ENCODE peak calls at places on chromosomes 7 and 10, in nine cellular contexts. One of them, this sample, is unnamed. For H3K27me3, the result is how much of the 10 kb centered on the place peaks cover.

GRCh38 chr7:48042216-48042615 is 6.9 kb downstream of the C7orf57 start:
- DNase-seq in heart left ventricle: no peak
- DNase-seq in hepatocyte: no peak
- DNase-seq in SJSA1: peak
- DNase-seq in cardiac muscle cell: no peak
- DNase-seq in mesendoderm: no peak
- DNase-seq in mesenchymal stem cell: peak
- DNase-seq in dorsolateral prefrontal cortex: no peak
- DNase-seq in neuronal stem cell: no peak
- DNase-seq in this sample: no peak

GRCh38 chr7:29281782-29282541 is 87.4 kb downstream of the CHN2 start:
- DNase-seq in heart left ventricle: peak
- DNase-seq in hepatocyte: peak
- DNase-seq in SJSA1: no peak
- DNase-seq in cardiac muscle cell: peak
- DNase-seq in mesendoderm: no peak
- DNase-seq in mesenchymal stem cell: peak
- DNase-seq in dorsolateral prefrontal cortex: peak
- DNase-seq in neuronal stem cell: no peak
- DNase-seq in this sample: peak

GRCh38 chr10:110358869-110359629 is 54.3 kb upstream of the SMNDC1 start:
- DNase-seq in heart left ventricle: no peak
- DNase-seq in hepatocyte: no peak
- DNase-seq in SJSA1: no peak
- DNase-seq in cardiac muscle cell: peak
- DNase-seq in mesendoderm: peak
- DNase-seq in mesenchymal stem cell: no peak
- DNase-seq in dorsolateral prefrontal cortex: no peak
- DNase-seq in neuronal stem cell: no peak
- DNase-seq in this sample: no peak

GRCh38 chr10:116752563-116752962 is 10.2 kb upstream of the HSPA12A start:
- DNase-seq in heart left ventricle: no peak
- DNase-seq in hepatocyte: no peak
- DNase-seq in SJSA1: no peak
- DNase-seq in cardiac muscle cell: no peak
- DNase-seq in mesendoderm: no peak
- DNase-seq in mesenchymal stem cell: no peak
- DNase-seq in dorsolateral prefrontal cortex: no peak
- DNase-seq in neuronal stem cell: no peak
- DNase-seq in this sample: no peak

GRCh38 chr10:19658622-19659233 is 157.5 kb upstream of the PLXDC2 start:
- DNase-seq in heart left ventricle: peak
- DNase-seq in hepatocyte: no peak
- DNase-seq in SJSA1: no peak
- DNase-seq in cardiac muscle cell: no peak
- DNase-seq in mesendoderm: no peak
- DNase-seq in mesenchymal stem cell: no peak
- DNase-seq in dorsolateral prefrontal cortex: no peak
- DNase-seq in neuronal stem cell: no peak
- DNase-seq in this sample: no peak

GRCh38 chr7:46208635-46209525 is 287.8 kb upstream of the IGFBP3 start:
- DNase-seq in heart left ventricle: peak
- DNase-seq in hepatocyte: no peak
- DNase-seq in SJSA1: no peak
- DNase-seq in cardiac muscle cell: no peak
- DNase-seq in mesendoderm: no peak
- DNase-seq in mesenchymal stem cell: no peak
- DNase-seq in dorsolateral prefrontal cortex: no peak
- DNase-seq in neuronal stem cell: no peak
- DNase-seq in this sample: no peak

GRCh38 chr10:1661416-1661815 is 75.9 kb downstream of the ADARB2 start:
- DNase-seq in heart left ventricle: no peak
- DNase-seq in hepatocyte: no peak
- DNase-seq in SJSA1: no peak
- DNase-seq in cardiac muscle cell: no peak
- DNase-seq in mesendoderm: no peak
- DNase-seq in mesenchymal stem cell: no peak
- DNase-seq in dorsolateral prefrontal cortex: no peak
- DNase-seq in neuronal stem cell: no peak
- DNase-seq in this sample: no peak

GRCh38 chr7:106768324-106768751 is 96.7 kb upstream of the PIK3CG start:
- DNase-seq in heart left ventricle: no peak
- DNase-seq in hepatocyte: no peak
- DNase-seq in SJSA1: peak
- DNase-seq in cardiac muscle cell: no peak
- DNase-seq in mesendoderm: peak
- DNase-seq in mesenchymal stem cell: no peak
- DNase-seq in dorsolateral prefrontal cortex: no peak
- DNase-seq in neuronal stem cell: no peak
- DNase-seq in this sample: no peak

GRCh38 chr10:1706711-1707110 is 30.6 kb downstream of the ADARB2 start:
- DNase-seq in heart left ventricle: no peak
- DNase-seq in hepatocyte: no peak
- DNase-seq in SJSA1: no peak
- DNase-seq in cardiac muscle cell: no peak
- DNase-seq in mesendoderm: no peak
- DNase-seq in mesenchymal stem cell: no peak
- DNase-seq in dorsolateral prefrontal cortex: no peak
- DNase-seq in neuronal stem cell: no peak
- DNase-seq in this sample: no peak

GRCh38 chr7:22127835-22128527 is 182.3 kb upstream of the CDCA7L start:
- DNase-seq in heart left ventricle: no peak
- DNase-seq in hepatocyte: no peak
- DNase-seq in SJSA1: no peak
- DNase-seq in cardiac muscle cell: no peak
- DNase-seq in mesendoderm: no peak
- DNase-seq in mesenchymal stem cell: no peak
- DNase-seq in dorsolateral prefrontal cortex: no peak
- DNase-seq in neuronal stem cell: no peak
- DNase-seq in this sample: no peak

GRCh38 chr7:26624431-26624830 is 240.0 kb downstream of the SKAP2 start:
- DNase-seq in heart left ventricle: no peak
- DNase-seq in hepatocyte: no peak
- DNase-seq in SJSA1: no peak
- DNase-seq in cardiac muscle cell: no peak
- DNase-seq in mesendoderm: no peak
- DNase-seq in mesenchymal stem cell: no peak
- DNase-seq in dorsolateral prefrontal cortex: no peak
- DNase-seq in neuronal stem cell: no peak
- DNase-seq in this sample: no peak

GRCh38 chr10:73095479-73096021 is 1.1 kb downstream of the P4HA1 start:
- DNase-seq in heart left ventricle: peak
- DNase-seq in hepatocyte: peak
- DNase-seq in SJSA1: peak
- DNase-seq in cardiac muscle cell: peak
- DNase-seq in mesendoderm: peak
- DNase-seq in mesenchymal stem cell: peak
- DNase-seq in dorsolateral prefrontal cortex: no peak
- DNase-seq in neuronal stem cell: peak
- DNase-seq in this sample: peak

GRCh38 chr7:727104-727805 is at the start of gene PRKAR1B:
- DNase-seq in heart left ventricle: no peak
- DNase-seq in hepatocyte: peak
- DNase-seq in SJSA1: no peak
- DNase-seq in cardiac muscle cell: no peak
- DNase-seq in mesendoderm: no peak
- DNase-seq in mesenchymal stem cell: no peak
- DNase-seq in dorsolateral prefrontal cortex: no peak
- DNase-seq in neuronal stem cell: no peak
- DNase-seq in this sample: no peak

GRCh38 chr10:89355373-89355772 is 22.5 kb upstream of the IFIT1B start:
- DNase-seq in heart left ventricle: no peak
- DNase-seq in hepatocyte: no peak
- DNase-seq in SJSA1: no peak
- DNase-seq in cardiac muscle cell: no peak
- DNase-seq in mesendoderm: no peak
- DNase-seq in mesenchymal stem cell: peak
- DNase-seq in dorsolateral prefrontal cortex: no peak
- DNase-seq in neuronal stem cell: no peak
- DNase-seq in this sample: no peak

GRCh38 chr7:98922392-98923107 is 44.2 kb downstream of the TRRAP start:
- DNase-seq in heart left ventricle: no peak
- DNase-seq in hepatocyte: peak
- DNase-seq in SJSA1: no peak
- DNase-seq in cardiac muscle cell: no peak
- DNase-seq in mesendoderm: no peak
- DNase-seq in mesenchymal stem cell: peak
- DNase-seq in dorsolateral prefrontal cortex: peak
- DNase-seq in neuronal stem cell: no peak
- DNase-seq in this sample: no peak

DNA sequence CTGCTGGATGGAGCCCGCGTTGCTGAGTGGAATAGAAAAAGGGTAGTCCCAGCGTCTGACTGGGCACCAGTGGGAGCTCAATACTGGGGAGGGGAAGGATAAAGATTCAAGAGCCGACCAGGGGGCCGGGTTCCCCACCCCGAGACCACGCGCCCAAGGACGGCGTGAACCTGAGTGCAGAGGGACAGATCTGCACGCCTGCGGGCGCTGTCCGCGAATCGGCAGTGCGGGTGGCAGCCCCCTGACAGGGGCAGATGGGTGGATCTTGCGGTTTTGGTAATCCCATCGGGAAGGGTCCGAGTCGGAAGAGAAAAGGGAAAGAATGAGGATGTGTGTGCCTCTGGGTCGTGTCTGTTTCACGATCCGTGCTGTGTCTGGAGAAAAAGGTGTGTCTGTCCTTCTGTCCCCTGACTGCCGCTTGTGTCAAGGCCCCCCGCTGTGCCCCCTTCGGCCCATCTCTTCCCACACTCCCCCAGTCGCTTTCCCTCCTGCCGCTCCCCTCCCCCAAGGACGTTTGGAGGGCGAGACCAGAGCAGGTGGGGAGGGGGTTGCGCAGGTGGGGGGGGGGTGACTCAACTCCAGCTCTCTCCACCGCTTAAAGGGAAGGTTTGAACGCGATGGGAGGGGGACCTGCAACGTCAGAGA is 711 bp upstream of the VGF start:
- DNase-seq in heart left ventricle: no peak
- DNase-seq in hepatocyte: no peak
- DNase-seq in SJSA1: no peak
- DNase-seq in cardiac muscle cell: no peak
- DNase-seq in mesendoderm: peak
- DNase-seq in mesenchymal stem cell: no peak
- DNase-seq in dorsolateral prefrontal cortex: no peak
- DNase-seq in neuronal stem cell: no peak
- DNase-seq in this sample: no peak
- H3K27me3 ChIP-seq in heart left ventricle: half or more
- H3K27me3 ChIP-seq in hepatocyte: half or more
- H3K27me3 ChIP-seq in SJSA1: half or more
- H3K27me3 ChIP-seq in cardiac muscle cell: half or more
- H3K27me3 ChIP-seq in mesendoderm: under half
- H3K27me3 ChIP-seq in mesenchymal stem cell: half or more
- H3K27me3 ChIP-seq in dorsolateral prefrontal cortex: half or more
- H3K27me3 ChIP-seq in neuronal stem cell: under half
- H3K27me3 ChIP-seq in this sample: half or more

GRCh38 chr10:79910836-79911235 is 38.1 kb downstream of the SFTPD start:
- DNase-seq in heart left ventricle: no peak
- DNase-seq in hepatocyte: no peak
- DNase-seq in SJSA1: no peak
- DNase-seq in cardiac muscle cell: no peak
- DNase-seq in mesendoderm: no peak
- DNase-seq in mesenchymal stem cell: no peak
- DNase-seq in dorsolateral prefrontal cortex: no peak
- DNase-seq in neuronal stem cell: no peak
- DNase-seq in this sample: no peak

GRCh38 chr10:79904671-79905321 is 44.1 kb downstream of the SFTPD start:
- DNase-seq in heart left ventricle: peak
- DNase-seq in hepatocyte: peak
- DNase-seq in SJSA1: peak
- DNase-seq in cardiac muscle cell: peak
- DNase-seq in mesendoderm: peak
- DNase-seq in mesenchymal stem cell: peak
- DNase-seq in dorsolateral prefrontal cortex: peak
- DNase-seq in neuronal stem cell: peak
- DNase-seq in this sample: peak

GRCh38 chr10:79905322-79906314 is 43.3 kb downstream of the SFTPD start:
- DNase-seq in heart left ventricle: no peak
- DNase-seq in hepatocyte: peak
- DNase-seq in SJSA1: peak
- DNase-seq in cardiac muscle cell: peak
- DNase-seq in mesendoderm: peak
- DNase-seq in mesenchymal stem cell: peak
- DNase-seq in dorsolateral prefrontal cortex: no peak
- DNase-seq in neuronal stem cell: no peak
- DNase-seq in this sample: no peak

DNA sequence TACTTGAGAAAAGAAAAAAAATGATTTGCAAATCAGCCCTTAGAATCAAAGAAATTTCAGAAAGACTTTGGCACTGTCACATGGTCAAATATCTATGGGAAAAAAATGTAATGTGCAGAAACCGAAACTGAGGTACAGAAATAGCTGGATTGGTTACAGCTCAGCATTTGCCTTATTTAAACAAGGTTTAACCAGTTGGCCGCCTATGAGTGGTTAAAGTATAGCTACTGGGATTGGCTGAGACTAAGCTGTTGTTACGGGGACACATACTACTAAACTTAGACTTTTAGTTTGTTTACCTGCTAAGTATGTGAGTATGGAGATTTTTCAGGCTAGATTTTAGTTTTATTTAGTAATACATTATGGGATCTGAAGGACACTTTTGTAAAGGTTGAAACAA is 38.6 kb downstream of the SFTPD start:
- DNase-seq in heart left ventricle: no peak
- DNase-seq in hepatocyte: no peak
- DNase-seq in SJSA1: no peak
- DNase-seq in cardiac muscle cell: no peak
- DNase-seq in mesendoderm: no peak
- DNase-seq in mesenchymal stem cell: no peak
- DNase-seq in dorsolateral prefrontal cortex: no peak
- DNase-seq in neuronal stem cell: no peak
- DNase-seq in this sample: no peak
- H3K4me3 ChIP-seq in heart left ventricle: peak
- H3K4me3 ChIP-seq in hepatocyte: no peak
- H3K4me3 ChIP-seq in SJSA1: no peak
- H3K4me3 ChIP-seq in cardiac muscle cell: no peak
- H3K4me3 ChIP-seq in mesendoderm: no peak
- H3K4me3 ChIP-seq in mesenchymal stem cell: no peak
- H3K4me3 ChIP-seq in dorsolateral prefrontal cortex: no peak
- H3K4me3 ChIP-seq in neuronal stem cell: no peak
- H3K4me3 ChIP-seq in this sample: no peak

GRCh38 chr7:44257213-44257612 is 56.4 kb downstream of the YKT6 start:
- DNase-seq in heart left ventricle: no peak
- DNase-seq in hepatocyte: no peak
- DNase-seq in SJSA1: no peak
- DNase-seq in cardiac muscle cell: no peak
- DNase-seq in mesendoderm: no peak
- DNase-seq in mesenchymal stem cell: no peak
- DNase-seq in dorsolateral prefrontal cortex: no peak
- DNase-seq in neuronal stem cell: no peak
- DNase-seq in this sample: no peak
- H3K27ac ChIP-seq in heart left ventricle: peak
- H3K27ac ChIP-seq in hepatocyte: peak
- H3K27ac ChIP-seq in SJSA1: peak
- H3K27ac ChIP-seq in cardiac muscle cell: peak
- H3K27ac ChIP-seq in mesendoderm: no peak
- H3K27ac ChIP-seq in mesenchymal stem cell: no peak
- H3K27ac ChIP-seq in dorsolateral prefrontal cortex: peak
- H3K27ac ChIP-seq in neuronal stem cell: no peak
- H3K27ac ChIP-seq in this sample: peak

DNA sequence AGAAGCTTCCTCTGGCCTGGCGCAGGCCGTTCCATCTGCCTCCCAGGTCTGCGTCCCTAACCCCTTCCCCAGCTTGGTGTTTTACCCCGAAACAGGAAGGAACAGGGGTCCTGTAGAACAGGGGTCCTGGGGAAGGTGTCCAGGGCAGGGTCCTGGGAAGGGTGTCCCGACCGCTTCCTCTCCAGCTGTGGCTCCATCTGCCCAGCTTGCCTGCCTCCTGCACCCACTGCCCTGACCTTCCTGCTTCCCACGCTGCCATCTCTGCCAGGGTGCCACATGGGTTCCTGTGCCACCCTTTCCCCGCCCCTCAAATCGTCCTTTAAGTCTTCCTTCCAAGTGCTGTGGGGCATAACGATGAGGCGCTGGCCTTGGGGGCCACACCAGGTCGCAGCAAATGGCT is 32.4 kb downstream of the WDR86 start:
- DNase-seq in heart left ventricle: no peak
- DNase-seq in hepatocyte: no peak
- DNase-seq in SJSA1: no peak
- DNase-seq in cardiac muscle cell: no peak
- DNase-seq in mesendoderm: no peak
- DNase-seq in mesenchymal stem cell: no peak
- DNase-seq in dorsolateral prefrontal cortex: peak
- DNase-seq in neuronal stem cell: no peak
- DNase-seq in this sample: no peak
- H3K27me3 ChIP-seq in heart left ventricle: under half
- H3K27me3 ChIP-seq in hepatocyte: under half
- H3K27me3 ChIP-seq in SJSA1: under half
- H3K27me3 ChIP-seq in cardiac muscle cell: under half
- H3K27me3 ChIP-seq in mesendoderm: under half
- H3K27me3 ChIP-seq in mesenchymal stem cell: under half
- H3K27me3 ChIP-seq in dorsolateral prefrontal cortex: under half
- H3K27me3 ChIP-seq in neuronal stem cell: under half
- H3K27me3 ChIP-seq in this sample: under half